ENCODE peak calls at places on chromosomes 3 and 15, in five cellular contexts. Y is nephron progenitor cell, H is ascending aorta, B is heart left ventricle, F is right atrium auricular region. D is an unnamed sample.

GRCh38 chr3:72203105-72203504 is 418.2 kb upstream of the PROK2 start:
- DNase-seq in B (no peak), F (no peak), H (no peak), Y (no peak), D (no peak)

GRCh38 chr3:104878395-104878794 is 488.3 kb upstream of the ALCAM start:
- DNase-seq in H (no peak), B (no peak), Y (no peak), F (no peak), D (no peak)

GRCh38 chr3:41148446-41148845 is 50.9 kb upstream of the CTNNB1 start:
- DNase-seq in F (no peak), B (no peak), Y (peak), H (no peak), D (no peak)

GRCh38 chr3:120683213-120683612 is 1.2 kb upstream of the HGD start:
- DNase-seq in H (no peak), B (peak), F (no peak), Y (no peak), D (no peak)

GRCh38 chr3:43307649-43308048 is 21.3 kb downstream of the SNRK start:
- DNase-seq in H (no peak), B (no peak), F (no peak), Y (no peak), D (no peak)

GRCh38 chr15:82952156-82953081 is at the start of gene HOMER2:
- DNase-seq in Y (peak), B (peak), H (no peak), F (no peak), D (no peak)

GRCh38 chr3:167851171-167851570 is 115.7 kb downstream of the SERPINI1 start:
- DNase-seq in F (no peak), Y (no peak), B (no peak), H (no peak), D (no peak)

GRCh38 chr3:153379516-153379915 is 217.5 kb downstream of the RAP2B start:
- DNase-seq in Y (no peak), H (no peak), B (no peak), F (no peak), D (no peak)

GRCh38 chr3:136142592-136142991 is 53.5 kb downstream of the MSL2 start:
- DNase-seq in F (no peak), Y (no peak), B (no peak), H (no peak), D (no peak)

GRCh38 chr3:15820911-15821310 is 23.1 kb upstream of the ANKRD28 start:
- DNase-seq in H (no peak), F (no peak), B (no peak), Y (no peak), D (no peak)

GRCh38 chr15:20106026-20106425 is 435.6 kb downstream of the GOLGA6L6 start:
- DNase-seq in Y (no peak), H (peak), F (no peak), B (peak), D (no peak)

GRCh38 chr3:140298043-140298442 is 363.1 kb downstream of the CLSTN2 start:
- DNase-seq in H (no peak), B (no peak), F (no peak), Y (no peak), D (no peak)

GRCh38 chr3:96959902-96960596 is 145.7 kb downstream of the EPHA6 start:
- DNase-seq in Y (no peak), F (no peak), B (no peak), H (no peak), D (no peak)

GRCh38 chr3:31572605-31573459 is 40.1 kb downstream of the STT3B start:
- DNase-seq in B (no peak), F (no peak), H (no peak), Y (no peak), D (no peak)

GRCh38 chr3:142875583-142876207 is 13.2 kb downstream of the PCOLCE2 start:
- DNase-seq in F (no peak), Y (no peak), B (no peak), H (no peak), D (no peak)

GRCh38 chr3:159126261-159127020 is 324.6 kb downstream of the MFSD1 start:
- DNase-seq in F (no peak), B (no peak), Y (no peak), H (no peak), D (no peak)

GRCh38 chr3:185254799-185255198 is 950 bp upstream of the EHHADH start:
- DNase-seq in B (no peak), H (no peak), F (no peak), Y (no peak), D (no peak)

GRCh38 chr3:10170915-10171478 is 6.3 kb downstream of the IRAK2 start:
- DNase-seq in H (no peak), F (no peak), Y (no peak), B (no peak), D (no peak)

GRCh38 chr15:89121414-89121813 is 33.2 kb downstream of the ABHD2 start:
- DNase-seq in B (no peak), F (no peak), H (no peak), Y (no peak), D (no peak)

GRCh38 chr15:52527898-52528464 is 699 bp downstream of the MYO5A start:
- DNase-seq in B (no peak), H (no peak), F (no peak), Y (no peak), D (no peak)

GRCh38 chr3:131141770-131142169 is 115.1 kb downstream of the NEK11 start:
- DNase-seq in H (no peak), B (no peak), Y (no peak), F (no peak), D (no peak)

GRCh38 chr15:64519897-64520296 is 59.5 kb downstream of the ZNF609 start:
- DNase-seq in H (no peak), B (no peak), Y (no peak), F (no peak), D (no peak)

GRCh38 chr3:46903341-46904302 is 26.1 kb downstream of the PTH1R start:
- DNase-seq in F (no peak), B (no peak), Y (no peak), H (no peak), D (no peak)

GRCh38 chr3:24670871-24671270 is 176.2 kb upstream of the THRB start:
- DNase-seq in Y (no peak), B (no peak), F (no peak), H (no peak), D (no peak)

GRCh38 chr3:153440311-153440710 is 278.3 kb downstream of the RAP2B start:
- DNase-seq in H (no peak), Y (no peak), B (no peak), F (no peak), D (no peak)

GRCh38 chr3:146532406-146532805 is 12.0 kb downstream of the PLSCR1 start:
- DNase-seq in F (no peak), Y (no peak), H (no peak), B (no peak), D (no peak)

GRCh38 chr3:29764603-29765254 is 483.9 kb downstream of the RBMS3 start:
- DNase-seq in B (peak), H (no peak), Y (no peak), F (no peak), D (no peak)

GRCh38 chr15:96276438-96277210 is 53.9 kb upstream of the NR2F2 start:
- DNase-seq in B (no peak), H (no peak), Y (no peak), F (no peak), D (no peak)

GRCh38 chr3:187919018-187919417 is 173.8 kb upstream of the BCL6 start:
- DNase-seq in Y (no peak), B (no peak), H (no peak), F (no peak), D (no peak)

GRCh38 chr3:124935264-124935663 is 713 bp upstream of the MUC13 start:
- DNase-seq in F (no peak), Y (no peak), B (no peak), H (no peak), D (no peak)

GRCh38 chr3:16415911-16416310 is 97.6 kb downstream of the RFTN1 start:
- DNase-seq in Y (no peak), H (no peak), F (no peak), B (no peak), D (no peak)

GRCh38 chr3:30518201-30518864 is 88.1 kb upstream of the TGFBR2 start:
- DNase-seq in H (peak), B (peak), F (peak), Y (no peak), D (no peak)

GRCh38 chr15:80659375-80659774 is 35.7 kb upstream of the ABHD17C start:
- DNase-seq in H (no peak), F (no peak), B (no peak), Y (no peak), D (no peak)

GRCh38 chr3:39038165-39038564 is 13.6 kb downstream of the SCN11A start:
- DNase-seq in Y (no peak), F (no peak), H (no peak), B (no peak), D (no peak)

GRCh38 chr3:10505050-10505790 is at the start of gene ATP2B2:
- DNase-seq in B (no peak), Y (peak), H (no peak), F (no peak), D (no peak)

DNA sequence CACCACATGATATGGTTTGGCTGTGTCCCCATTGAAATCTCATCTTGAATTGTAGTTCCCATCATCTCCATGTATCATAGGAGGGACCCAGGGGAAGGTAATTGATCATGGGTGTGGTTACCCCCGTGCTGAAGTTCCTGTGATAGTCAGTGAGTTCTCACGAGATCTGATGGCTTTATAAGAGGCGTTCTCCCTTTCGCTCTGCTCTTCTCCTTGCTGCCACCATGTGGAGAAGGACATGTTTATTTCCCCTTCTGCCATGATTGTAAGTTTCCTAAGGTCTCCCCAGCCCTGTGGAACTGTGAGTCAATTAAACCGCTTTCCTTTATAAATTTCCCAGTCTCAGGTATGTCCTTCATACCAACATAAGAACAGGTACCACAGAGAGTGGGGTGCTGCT is 21.9 kb downstream of the OSTN start:
- DNase-seq in Y (no peak), B (no peak), H (no peak), F (no peak), D (no peak)
- TF ChIP-seq CTCF in Y (no peak), B (no peak), H (no peak), F (no peak), D (no peak)

GRCh38 chr15:92603743-92604470 is 51.7 kb downstream of the FAM174B start:
- DNase-seq in H (no peak), Y (no peak), B (no peak), F (no peak), D (no peak)
- TF ChIP-seq CTCF in H (no peak), Y (no peak), B (no peak), F (no peak), D (no peak)

DNA sequence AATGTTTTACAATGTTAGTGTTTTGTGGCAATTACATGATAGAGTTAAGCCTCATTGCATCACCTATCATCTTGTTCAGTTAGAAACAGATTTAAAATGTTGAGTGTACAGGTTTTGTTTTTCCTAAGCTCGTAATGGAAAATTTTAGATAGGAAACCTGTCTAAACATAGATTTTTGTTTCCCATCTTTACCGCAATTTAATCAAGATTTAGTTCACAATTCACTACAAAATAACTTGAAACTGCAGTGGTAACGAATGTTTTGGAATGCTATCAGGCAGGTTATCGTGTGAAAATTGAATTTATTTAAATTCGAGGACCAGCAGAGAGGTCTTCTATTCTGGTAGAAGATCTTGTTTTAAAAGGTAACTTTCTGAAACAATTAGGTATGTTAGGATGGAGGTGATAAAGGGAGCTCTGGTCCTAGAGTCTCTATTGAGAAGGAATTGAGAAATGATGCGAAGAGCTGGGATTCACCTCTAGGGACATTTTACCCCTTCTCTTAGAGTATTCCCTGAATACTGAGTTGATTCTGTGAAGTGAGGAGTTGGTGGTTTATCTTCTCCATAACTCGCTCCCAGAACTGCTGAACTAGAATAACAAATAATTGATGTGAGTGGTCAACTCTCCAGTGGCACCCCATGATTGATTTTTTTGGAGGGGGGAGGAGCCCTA is 1.4 kb downstream of the DOCK3 start:
- DNase-seq in Y (no peak), H (no peak), B (no peak), F (no peak), D (no peak)
- TF ChIP-seq CTCF in Y (no peak), H (no peak), B (no peak), F (no peak), D (no peak)

GRCh38 chr15:27057904-27058645 is 87.1 kb downstream of the GABRG3 start:
- DNase-seq in H (no peak), Y (no peak), F (no peak), B (no peak), D (no peak)

GRCh38 chr15:27058939-27059338 is 88.0 kb downstream of the GABRG3 start:
- DNase-seq in B (no peak), F (no peak), H (no peak), Y (no peak), D (no peak)

GRCh38 chr15:27061739-27062138 is 90.8 kb downstream of the GABRG3 start:
- DNase-seq in H (no peak), B (no peak), Y (no peak), F (no peak), D (no peak)

GRCh38 chr15:27064080-27064479 is 93.1 kb downstream of the GABRG3 start:
- DNase-seq in Y (no peak), B (no peak), H (no peak), F (no peak), D (no peak)

DNA sequence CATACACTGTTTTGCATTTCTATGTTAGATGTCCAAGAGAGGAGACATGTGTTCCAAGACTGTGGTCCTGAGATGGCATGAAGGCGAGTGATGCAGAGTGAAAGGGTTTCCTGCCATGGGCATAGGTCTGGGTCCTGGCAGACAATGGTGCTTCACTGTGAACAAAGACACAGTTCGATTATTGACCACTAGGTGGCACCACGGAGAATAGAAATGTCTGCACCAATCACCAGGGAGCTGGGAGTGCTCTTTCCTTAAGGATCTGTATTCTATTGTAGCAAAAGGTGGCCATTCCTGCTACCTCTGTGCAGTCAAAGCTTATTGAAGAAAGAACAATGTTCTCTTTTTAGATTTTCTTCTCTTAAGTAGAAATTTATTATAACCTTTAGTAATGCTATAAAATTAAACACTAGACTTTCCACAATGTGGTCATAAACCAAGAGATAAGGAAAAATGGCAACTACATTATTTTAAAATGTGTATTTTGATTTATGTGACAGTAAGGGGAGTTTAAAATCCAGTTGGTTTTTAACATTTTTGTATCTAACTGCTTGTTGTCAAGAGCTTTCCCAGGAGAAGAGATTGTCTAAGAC is 88.7 kb downstream of the GABRG3 start:
- DNase-seq in B (no peak), Y (peak), F (no peak), H (no peak), D (no peak)
- TF ChIP-seq CTCF in B (peak), Y (peak), F (peak), H (no peak), D (no peak)

D was measured in omental fat pad.